ENCODE peak calls at places on chromosomes 7 and 10, in nine cellular contexts. H is uterus, Q is glutamatergic neuron, A is neural progenitor cell, B is OCI-LY7, X is HCT116, C is cardiac fibroblast, J is B cell, G is fibroblast of pulmonary artery. E is an unnamed sample.
A peak's percentile ranks its signal among the peaks of the same experiment; 100 is the strongest.

GRCh38 chr7:132509667-132510066 is 66.6 kb downstream of the PLXNA4 start:
- DNase-seq in Q (no peak), J (no peak), H (no peak), A (no peak), G (no peak), X (no peak), C (no peak), B (no peak), E (no peak)

GRCh38 chr7:99092064-99092720 is 51.7 kb downstream of the SMURF1 start:
- DNase-seq in B (no peak), X (no peak), A (no peak), C (no peak), Q (no peak), G (no peak), H (no peak), J (no peak), E (no peak)

GRCh38 chr7:645606-646005 is 80.9 kb upstream of the DNAAF5 start:
- DNase-seq in Q (no peak), H (no peak), X (no peak), C (no peak), J (no peak), G (no peak), B (no peak), A (no peak), E (no peak)

GRCh38 chr7:34156336-34156735 is 251.0 kb downstream of the BMPER start:
- DNase-seq in G (peak; percentile 32), X (no peak), Q (no peak), B (no peak), H (no peak), J (no peak), C (peak; percentile 61), A (no peak), E (no peak)

GRCh38 chr10:12389154-12389734 is 39.9 kb downstream of the CAMK1D start:
- DNase-seq in J (no peak), G (no peak), C (no peak), A (no peak), X (no peak), Q (no peak), B (no peak), H (no peak), E (no peak)

GRCh38 chr7:45606050-45606449 is 31.9 kb downstream of the ADCY1 start:
- DNase-seq in J (no peak), Q (no peak), G (no peak), C (no peak), B (no peak), H (no peak), X (no peak), A (no peak), E (no peak)

GRCh38 chr10:46080886-46081285 is 34.8 kb upstream of the MSMB start:
- DNase-seq in B (no peak), X (no peak), J (no peak), Q (no peak), A (no peak), G (no peak), H (no peak), C (no peak), E (no peak)

GRCh38 chr7:129951076-129952011 is 1.4 kb downstream of the UBE2H start:
- DNase-seq in G (no peak), C (peak; percentile 32), A (peak; percentile 47), H (peak; percentile 41), Q (no peak), X (no peak), J (no peak), B (peak; percentile 21), E (no peak)

GRCh38 chr10:68145705-68146104 is 36.4 kb downstream of the MYPN start:
- DNase-seq in Q (no peak), C (no peak), H (no peak), A (no peak), X (no peak), B (no peak), J (no peak), G (no peak), E (no peak)

GRCh38 chr10:88565072-88565471 is 18.0 kb downstream of the RNLS start:
- DNase-seq in J (no peak), G (peak; percentile 72), B (peak; percentile 40), H (no peak), X (peak; percentile 12), C (peak; percentile 76), Q (no peak), A (no peak), E (peak; percentile 43)

GRCh38 chr10:131577786-131578471 is 266.4 kb upstream of the TCERG1L start:
- DNase-seq in C (no peak), J (no peak), G (no peak), Q (no peak), A (no peak), B (no peak), X (no peak), H (no peak), E (no peak)

GRCh38 chr7:17633099-17633498 is 307.2 kb downstream of the SNX13 start:
- DNase-seq in Q (no peak), B (no peak), C (peak; percentile 53), J (no peak), A (no peak), H (no peak), G (peak; percentile 71), X (peak; percentile 41), E (peak; percentile 48)

GRCh38 chr7:86008898-86009297 is 634.8 kb upstream of the GRM3 start:
- DNase-seq in G (no peak), H (no peak), A (no peak), B (no peak), C (no peak), Q (no peak), J (no peak), X (no peak), E (no peak)

GRCh38 chr10:19654576-19654975 is 161.7 kb upstream of the PLXDC2 start:
- DNase-seq in G (peak; percentile 66), X (no peak), B (no peak), H (no peak), A (no peak), C (peak; percentile 65), Q (no peak), J (no peak), E (peak; percentile 56)

GRCh38 chr7:42236266-42237161 is 495 bp downstream of the GLI3 start:
- DNase-seq in G (peak; percentile 66), Q (peak; percentile 66), B (no peak), A (peak; percentile 80), J (no peak), C (peak; percentile 74), H (peak; percentile 74), X (no peak), E (peak; percentile 46)
- TF ChIP-seq CTCF in G (no peak), Q (no peak), B (no peak), A (no peak), J (no peak), C (no peak), H (no peak), X (no peak), E (peak; percentile 11)

DNA sequence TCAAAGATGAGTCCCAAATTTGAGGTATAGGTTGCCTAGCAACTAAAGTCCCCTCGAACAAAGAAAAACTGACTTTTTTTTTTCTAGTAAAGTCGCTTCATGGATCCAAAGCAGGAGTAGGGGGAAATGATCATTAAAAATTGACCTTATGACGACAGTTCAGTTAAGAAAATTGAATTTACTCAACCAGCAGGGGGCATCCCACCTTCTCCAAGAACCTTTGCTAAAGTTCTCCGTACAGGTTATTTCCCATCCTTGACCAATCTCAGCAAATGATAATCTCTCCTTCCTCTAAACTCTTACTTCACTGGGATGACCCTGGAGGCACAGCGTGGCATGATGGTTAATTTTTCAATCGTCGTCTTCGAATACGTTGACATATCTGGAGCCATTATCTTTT is 228.3 kb downstream of the CALN1 start:
- DNase-seq in A (peak; percentile 56), H (no peak), Q (no peak), X (peak; percentile 1), J (no peak), B (peak; percentile 7), C (no peak), G (no peak), E (no peak)
- TF ChIP-seq CTCF in A (peak; percentile 63), H (no peak), Q (peak; percentile 75), X (peak; percentile 49), J (no peak), B (peak; percentile 69), C (no peak), G (no peak), E (peak; percentile 52)

GRCh38 chr10:588246-589165 is 101.0 kb downstream of the DIP2C start:
- DNase-seq in J (no peak), A (no peak), X (no peak), B (peak; percentile 9), H (no peak), Q (no peak), C (peak; percentile 66), G (peak; percentile 45), E (no peak)
- TF ChIP-seq CTCF in J (no peak), A (peak; percentile 12), X (no peak), B (no peak), H (no peak), Q (no peak), C (peak; percentile 49), G (peak; percentile 40), E (peak; percentile 32)

GRCh38 chr10:119642556-119643111 is 8.5 kb upstream of the BAG3 start:
- DNase-seq in C (no peak), G (no peak), Q (no peak), J (no peak), H (no peak), X (no peak), B (no peak), A (no peak), E (no peak)

GRCh38 chr10:119644994-119645393 is 6.2 kb upstream of the BAG3 start:
- DNase-seq in J (no peak), A (no peak), Q (no peak), B (no peak), G (no peak), H (no peak), X (no peak), C (no peak), E (no peak)

GRCh38 chr10:119643306-119644214 is 7.6 kb upstream of the BAG3 start:
- DNase-seq in X (no peak), A (no peak), C (no peak), B (no peak), J (no peak), H (no peak), G (no peak), Q (no peak), E (peak; percentile 32)

GRCh38 chr10:119640875-119641526 is 10.2 kb upstream of the BAG3 start:
- DNase-seq in Q (no peak), X (no peak), H (no peak), B (no peak), C (no peak), A (no peak), J (no peak), G (no peak), E (no peak)

DNA sequence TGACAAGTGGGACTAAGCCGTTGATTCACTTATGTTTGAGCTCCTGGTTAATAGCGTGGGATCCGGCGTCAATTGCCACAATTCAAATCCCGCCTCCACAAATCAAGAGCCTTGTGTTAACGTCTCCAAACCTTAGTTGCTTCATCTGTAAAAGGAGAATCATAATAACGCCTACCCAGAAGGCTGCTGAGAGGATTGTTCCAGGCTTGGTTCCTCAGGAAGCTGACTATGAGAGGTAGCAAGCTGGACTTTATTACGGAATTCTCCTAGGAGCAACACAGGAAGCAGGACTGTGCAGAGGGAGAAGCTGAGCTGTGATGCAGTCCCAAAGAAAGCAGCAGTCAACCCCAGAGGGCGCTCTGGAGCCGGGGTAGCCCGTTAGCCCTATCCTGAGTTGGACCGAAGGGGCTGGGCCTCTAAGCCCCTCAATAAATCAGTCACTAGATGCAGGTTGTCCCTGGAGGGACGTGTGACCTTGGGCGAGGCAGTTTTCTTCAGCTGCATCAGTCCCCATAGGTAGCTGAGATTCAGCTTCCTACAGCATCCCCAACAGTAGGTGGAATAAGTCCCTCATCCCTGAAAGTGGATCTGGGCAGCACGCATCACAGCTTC is 6.9 kb upstream of the BAG3 start:
- DNase-seq in Q (peak; percentile 24), B (no peak), G (no peak), A (peak; percentile 73), C (no peak), X (no peak), H (no peak), J (no peak), E (no peak)
- TF ChIP-seq CTCF in Q (no peak), B (peak; percentile 43), G (no peak), A (peak; percentile 64), C (peak; percentile 5), X (peak; percentile 50), H (no peak), J (no peak), E (no peak)